ENCODE peak calls at places on chromosomes 13 and 19, in ten cellular contexts. D is nephron progenitor cell; Q is neural crest cell; N is stimulated activated CD4-positive, alpha-beta T cell treated with anti-CD3 and anti-CD28 coated beads, Interleukin-2, amount 100 ng/mL, for 24 hours; V is AG10803; R is mucosa of gallbladder; X is NCI-H774; E is Ammon's horn; K is AG08396; L is aorta. I is an unnamed sample.

GRCh38 chr13:99356216-99357089 is 49.3 kb upstream of the GPR183 start:
- DNase-seq in D (peak), Q (no peak), N (no peak), V (peak), R (peak), X (no peak), E (peak), K (peak), L (no peak), I (no peak)

GRCh38 chr19:39082745-39083598 is 1.2 kb upstream of the ACP7 start:
- DNase-seq in D (no peak), Q (no peak), N (no peak), V (no peak), R (no peak), X (no peak), E (peak), K (no peak), L (no peak), I (no peak)

GRCh38 chr13:25203256-25203794 is 31.2 kb upstream of the AMER2 start:
- DNase-seq in D (peak), Q (no peak), N (no peak), V (no peak), R (no peak), X (no peak), E (peak), K (no peak), L (no peak), I (no peak)

GRCh38 chr19:13824703-13825102 is 29.5 kb downstream of the ZSWIM4 start:
- DNase-seq in D (no peak), Q (no peak), N (no peak), V (no peak), R (no peak), X (no peak), E (no peak), K (no peak), L (no peak), I (no peak)

GRCh38 chr19:52665529-52665928 is 27.4 kb upstream of the ZNF83 start:
- DNase-seq in D (no peak), Q (no peak), N (no peak), V (no peak), R (no peak), X (no peak), E (no peak), K (no peak), L (no peak), I (no peak)

GRCh38 chr19:18972301-18972831 is 31.3 kb upstream of the HOMER3 start:
- DNase-seq in D (no peak), Q (no peak), N (no peak), V (peak), R (no peak), X (no peak), E (no peak), K (no peak), L (no peak), I (peak)

GRCh38 chr19:44750713-44751112 is 2.2 kb downstream of the BCL3 start:
- DNase-seq in D (no peak), Q (no peak), N (no peak), V (no peak), R (no peak), X (no peak), E (no peak), K (no peak), L (no peak), I (no peak)

GRCh38 chr13:29901714-29902631 is 51.6 kb upstream of the UBL3 start:
- DNase-seq in D (no peak), Q (no peak), N (peak), V (peak), R (peak), X (no peak), E (no peak), K (peak), L (peak), I (peak)

GRCh38 chr13:44104969-44105368 is 225.3 kb downstream of the LACC1 start:
- DNase-seq in D (no peak), Q (no peak), N (no peak), V (no peak), R (no peak), X (no peak), E (no peak), K (no peak), L (no peak), I (no peak)